ENCODE peak calls at places on chromosomes 7 and 10, in eight cellular contexts. Q, D, F, I, W, M, U and A are unnamed samples.

GRCh38 chr10:16887565-16887964 is 70.3 kb upstream of the RSU1 start:
- DNase-seq in Q (peak), D (no peak), F (peak), I (no peak), W (no peak), M (no peak), U (peak), A (no peak)

GRCh38 chr10:86177483-86178155 is 189.0 kb downstream of the GRID1 start:
- DNase-seq in Q (no peak), D (no peak), F (no peak), I (peak), W (no peak), M (no peak), U (no peak), A (no peak)

GRCh38 chr10:14758994-14759664 is 15.6 kb downstream of the FAM107B start:
- DNase-seq in Q (no peak), D (no peak), F (no peak), I (no peak), W (no peak), M (no peak), U (peak), A (no peak)

GRCh38 chr7:128030999-128031681 is at the start of gene LRRC4:
- DNase-seq in Q (peak), D (peak), F (peak), I (no peak), W (no peak), M (peak), U (no peak), A (no peak)

GRCh38 chr7:124124201-124124600 is 91.3 kb upstream of the TMEM229A start:
- DNase-seq in Q (no peak), D (no peak), F (peak), I (no peak), W (no peak), M (no peak), U (peak), A (no peak)

GRCh38 chr7:26372211-26372610 is 80.5 kb downstream of the SNX10 start:
- DNase-seq in Q (no peak), D (no peak), F (no peak), I (no peak), W (no peak), M (no peak), U (no peak), A (no peak)

GRCh38 chr10:12608761-12609160 is 259.4 kb downstream of the CAMK1D start:
- DNase-seq in Q (no peak), D (no peak), F (no peak), I (no peak), W (no peak), M (no peak), U (no peak), A (no peak)

GRCh38 chr7:129968592-129969383 is 16.0 kb upstream of the UBE2H start:
- DNase-seq in Q (no peak), D (no peak), F (no peak), I (peak), W (no peak), M (no peak), U (no peak), A (no peak)

GRCh38 chr7:55246181-55246580 is 119.0 kb upstream of the LANCL2 start:
- DNase-seq in Q (no peak), D (no peak), F (peak), I (no peak), W (no peak), M (no peak), U (peak), A (no peak)

GRCh38 chr10:131702521-131703356 is 198.1 kb upstream of the PPP2R2D start:
- DNase-seq in Q (no peak), D (no peak), F (no peak), I (peak), W (no peak), M (no peak), U (no peak), A (no peak)

GRCh38 chr10:47020491-47020890 is 109.3 kb downstream of the PTPN20 start:
- DNase-seq in Q (peak), D (no peak), F (no peak), I (peak), W (peak), M (no peak), U (no peak), A (peak)

GRCh38 chr7:129664029-129665012 is 52.8 kb downstream of the NRF1 start:
- DNase-seq in Q (peak), D (no peak), F (peak), I (no peak), W (peak), M (peak), U (peak), A (no peak)

GRCh38 chr10:103640436-103641181 is 147.1 kb downstream of the NEURL1 start:
- DNase-seq in Q (no peak), D (no peak), F (peak), I (no peak), W (no peak), M (no peak), U (no peak), A (no peak)

GRCh38 chr10:48579251-48579960 is 25.5 kb downstream of the ARHGAP22 start:
- DNase-seq in Q (peak), D (no peak), F (peak), I (no peak), W (peak), M (no peak), U (no peak), A (no peak)

GRCh38 chr10:1403508-1404230 is 333.7 kb downstream of the ADARB2 start:
- DNase-seq in Q (no peak), D (no peak), F (no peak), I (no peak), W (peak), M (no peak), U (no peak), A (no peak)

GRCh38 chr10:98369801-98370200 is 45.2 kb downstream of the PYROXD2 start:
- DNase-seq in Q (no peak), D (no peak), F (no peak), I (no peak), W (no peak), M (no peak), U (no peak), A (no peak)

GRCh38 chr7:47244692-47245091 is 337.2 kb downstream of the TNS3 start:
- DNase-seq in Q (no peak), D (no peak), F (no peak), I (no peak), W (no peak), M (no peak), U (no peak), A (no peak)

GRCh38 chr7:651032-651728 is 75.3 kb upstream of the DNAAF5 start:
- DNase-seq in Q (peak), D (no peak), F (no peak), I (no peak), W (no peak), M (no peak), U (no peak), A (no peak)

GRCh38 chr10:26997610-26998009 is 102.7 kb downstream of the ANKRD26 start:
- DNase-seq in Q (no peak), D (no peak), F (no peak), I (no peak), W (no peak), M (no peak), U (no peak), A (no peak)

GRCh38 chr10:4303045-4303444 is 518.0 kb upstream of the KLF6 start:
- DNase-seq in Q (no peak), D (no peak), F (peak), I (no peak), W (no peak), M (no peak), U (no peak), A (no peak)

GRCh38 chr7:111931958-111932357 is 274.2 kb downstream of the DOCK4 start:
- DNase-seq in Q (no peak), D (no peak), F (peak), I (no peak), W (no peak), M (no peak), U (no peak), A (no peak)

GRCh38 chr10:25483999-25484398 is 309.2 kb downstream of the GPR158 start:
- DNase-seq in Q (no peak), D (no peak), F (no peak), I (no peak), W (no peak), M (no peak), U (no peak), A (peak)

GRCh38 chr10:17199351-17199804 is 2.1 kb downstream of the TRDMT1 start:
- DNase-seq in Q (peak), D (no peak), F (peak), I (no peak), W (no peak), M (peak), U (peak), A (no peak)

GRCh38 chr7:77386165-77386824 is 29.9 kb downstream of the GSAP start:
- DNase-seq in Q (no peak), D (no peak), F (no peak), I (no peak), W (no peak), M (no peak), U (no peak), A (no peak)

GRCh38 chr7:155483245-155483644 is 25.3 kb downstream of the EN2 start:
- DNase-seq in Q (no peak), D (no peak), F (no peak), I (no peak), W (peak), M (no peak), U (no peak), A (no peak)

GRCh38 chr10:86162036-86162435 is 204.6 kb downstream of the GRID1 start:
- DNase-seq in Q (no peak), D (no peak), F (no peak), I (peak), W (no peak), M (no peak), U (no peak), A (no peak)

GRCh38 chr7:54345746-54346145 is 196.4 kb upstream of the VSTM2A start:
- DNase-seq in Q (no peak), D (no peak), F (no peak), I (no peak), W (no peak), M (no peak), U (no peak), A (no peak)

GRCh38 chr7:79452032-79452494 is 1.4 kb downstream of the MAGI2 start:
- DNase-seq in Q (peak), D (peak), F (peak), I (peak), W (no peak), M (peak), U (no peak), A (peak)

GRCh38 chr7:36391436-36392198 is 2.0 kb downstream of the ANLN start:
- DNase-seq in Q (peak), D (no peak), F (peak), I (no peak), W (peak), M (peak), U (peak), A (no peak)
- H3K4me3 ChIP-seq in Q (peak), D (peak), F (peak), I (no peak), W (peak), M (peak), U (peak), A (no peak)

GRCh38 chr10:18497955-18498354 is 153.4 kb downstream of the NSUN6 start:
- DNase-seq in Q (no peak), D (no peak), F (peak), I (no peak), W (no peak), M (no peak), U (no peak), A (no peak)

GRCh38 chr10:18501610-18502009 is 149.8 kb downstream of the NSUN6 start:
- DNase-seq in Q (no peak), D (no peak), F (no peak), I (no peak), W (no peak), M (no peak), U (no peak), A (no peak)

GRCh38 chr10:18504161-18504560 is 147.2 kb downstream of the NSUN6 start:
- DNase-seq in Q (no peak), D (no peak), F (no peak), I (no peak), W (no peak), M (no peak), U (no peak), A (no peak)

GRCh38 chr10:18500576-18500975 is 150.8 kb downstream of the NSUN6 start:
- DNase-seq in Q (no peak), D (no peak), F (no peak), I (no peak), W (no peak), M (no peak), U (no peak), A (no peak)

DNA sequence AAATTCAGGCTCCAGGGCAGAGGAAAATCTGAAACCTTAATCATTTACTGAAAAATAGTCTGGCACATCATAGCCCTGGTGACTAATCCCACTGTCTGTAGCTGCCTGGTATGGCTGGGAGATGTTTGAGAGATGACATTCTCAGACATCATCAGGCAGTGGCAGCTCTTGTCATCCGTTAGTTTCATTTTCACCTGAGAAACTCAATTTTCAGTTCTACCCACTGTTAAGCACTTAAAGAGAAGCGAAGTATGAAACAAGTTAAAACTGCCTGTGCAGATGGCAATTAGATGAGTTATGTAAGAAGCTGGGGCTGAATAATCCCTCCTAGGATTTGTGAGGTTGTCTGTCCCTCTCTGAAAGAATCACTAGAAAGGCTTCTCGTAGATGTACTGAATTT is 150.2 kb downstream of the NSUN6 start:
- DNase-seq in Q (peak), D (no peak), F (peak), I (no peak), W (no peak), M (peak), U (peak), A (no peak)
- H3K4me3 ChIP-seq in Q (no peak), D (no peak), F (no peak), I (no peak), W (no peak), M (peak), U (peak), A (no peak)

DNA sequence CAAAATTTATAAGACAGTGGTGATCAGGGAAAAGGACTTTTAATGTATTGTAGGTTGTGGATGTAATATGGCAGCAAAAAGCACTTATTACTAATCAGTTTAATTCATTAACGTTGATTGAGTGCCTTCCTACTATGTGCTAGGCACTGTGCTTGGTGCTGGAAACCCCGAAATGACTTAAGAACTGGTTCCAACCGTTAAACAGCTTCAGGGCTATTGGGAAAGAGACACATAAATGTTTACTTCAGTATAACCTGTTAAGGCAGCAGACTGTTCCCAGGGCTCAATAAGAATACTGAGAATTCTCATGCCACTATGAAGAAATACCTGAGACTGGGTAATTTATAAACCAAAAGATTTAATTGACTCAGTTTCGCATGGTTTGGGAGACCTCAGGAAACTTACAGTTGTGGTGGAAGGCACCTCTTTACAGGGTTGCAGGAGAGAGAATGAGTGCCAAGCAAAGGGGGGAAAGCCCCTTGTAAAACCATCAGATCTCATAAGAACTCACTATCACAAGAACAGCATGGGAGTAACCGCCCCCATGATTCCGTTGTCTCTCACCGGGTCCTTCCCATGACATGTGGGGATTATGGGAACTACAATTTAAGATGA is 1.1 kb upstream of the SLC25A13 start:
- DNase-seq in Q (peak), D (no peak), F (no peak), I (no peak), W (no peak), M (no peak), U (no peak), A (no peak)
- H3K4me3 ChIP-seq in Q (no peak), D (no peak), F (no peak), I (no peak), W (no peak), M (no peak), U (no peak), A (no peak)

GRCh38 chr7:45500257-45500656 is 73.9 kb upstream of the ADCY1 start:
- DNase-seq in Q (no peak), D (no peak), F (no peak), I (no peak), W (no peak), M (no peak), U (no peak), A (no peak)

GRCh38 chr7:45495618-45496017 is 78.5 kb upstream of the ADCY1 start:
- DNase-seq in Q (no peak), D (no peak), F (no peak), I (no peak), W (no peak), M (no peak), U (no peak), A (no peak)
- H3K4me3 ChIP-seq in Q (no peak), D (no peak), F (no peak), I (no peak), W (no peak), M (no peak), U (no peak), A (no peak)

DNA sequence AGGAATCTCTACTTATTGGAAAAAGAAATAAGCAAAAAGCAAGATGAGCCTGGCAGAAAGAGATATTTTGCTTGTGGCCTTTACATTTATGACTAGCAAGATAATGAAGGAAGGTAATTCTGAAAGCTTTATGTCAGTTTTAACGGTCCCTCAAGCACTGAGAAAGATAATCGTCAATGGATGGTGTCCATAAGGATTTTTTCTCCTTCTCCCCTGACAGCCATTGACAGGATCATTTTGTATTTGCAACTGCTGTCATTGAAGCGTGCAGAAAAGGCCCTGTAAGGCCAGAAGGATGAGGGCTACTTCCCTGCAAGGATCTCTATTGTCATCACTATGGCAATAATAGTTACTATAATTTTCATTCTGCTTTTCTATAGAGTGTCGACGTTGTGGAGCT is 1.0 kb upstream of the LRGUK start:
- DNase-seq in Q (no peak), D (no peak), F (no peak), I (no peak), W (no peak), M (no peak), U (no peak), A (no peak)
- H3K4me3 ChIP-seq in Q (no peak), D (no peak), F (no peak), I (no peak), W (no peak), M (no peak), U (no peak), A (no peak)

GRCh38 chr7:101932053-101932452 is 114.6 kb downstream of the CUX1 start:
- DNase-seq in Q (no peak), D (no peak), F (no peak), I (peak), W (no peak), M (no peak), U (no peak), A (no peak)

GRCh38 chr7:101935521-101936141 is 118.2 kb downstream of the CUX1 start:
- DNase-seq in Q (no peak), D (no peak), F (peak), I (peak), W (no peak), M (peak), U (no peak), A (no peak)

GRCh38 chr7:101933685-101934084 is 116.3 kb downstream of the CUX1 start:
- DNase-seq in Q (no peak), D (no peak), F (no peak), I (no peak), W (no peak), M (peak), U (no peak), A (no peak)

GRCh38 chr7:101934618-101935017 is 117.2 kb downstream of the CUX1 start:
- DNase-seq in Q (no peak), D (no peak), F (no peak), I (peak), W (no peak), M (peak), U (no peak), A (no peak)

DNA sequence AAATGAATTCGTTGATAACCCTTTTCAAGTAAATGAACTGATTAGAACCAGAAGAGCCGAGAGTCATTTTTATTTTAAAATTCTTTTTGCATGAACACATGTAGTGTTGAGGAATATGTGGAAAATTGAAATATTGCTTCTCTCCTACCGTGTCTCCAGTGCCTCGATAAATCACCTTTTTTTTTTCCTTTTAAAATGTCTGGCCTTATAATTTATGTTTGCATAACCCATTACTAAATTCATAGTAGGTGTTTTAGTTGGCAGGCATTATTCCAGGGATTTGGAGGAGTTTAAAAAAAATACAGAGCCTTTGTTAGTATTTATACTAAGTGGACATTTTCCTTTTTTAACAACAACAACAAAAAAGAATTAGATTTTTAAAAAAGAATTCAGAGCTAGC is 115.6 kb downstream of the CUX1 start:
- DNase-seq in Q (no peak), D (no peak), F (no peak), I (no peak), W (no peak), M (no peak), U (no peak), A (no peak)
- H3K4me3 ChIP-seq in Q (no peak), D (no peak), F (no peak), I (no peak), W (no peak), M (no peak), U (no peak), A (no peak)

DNA sequence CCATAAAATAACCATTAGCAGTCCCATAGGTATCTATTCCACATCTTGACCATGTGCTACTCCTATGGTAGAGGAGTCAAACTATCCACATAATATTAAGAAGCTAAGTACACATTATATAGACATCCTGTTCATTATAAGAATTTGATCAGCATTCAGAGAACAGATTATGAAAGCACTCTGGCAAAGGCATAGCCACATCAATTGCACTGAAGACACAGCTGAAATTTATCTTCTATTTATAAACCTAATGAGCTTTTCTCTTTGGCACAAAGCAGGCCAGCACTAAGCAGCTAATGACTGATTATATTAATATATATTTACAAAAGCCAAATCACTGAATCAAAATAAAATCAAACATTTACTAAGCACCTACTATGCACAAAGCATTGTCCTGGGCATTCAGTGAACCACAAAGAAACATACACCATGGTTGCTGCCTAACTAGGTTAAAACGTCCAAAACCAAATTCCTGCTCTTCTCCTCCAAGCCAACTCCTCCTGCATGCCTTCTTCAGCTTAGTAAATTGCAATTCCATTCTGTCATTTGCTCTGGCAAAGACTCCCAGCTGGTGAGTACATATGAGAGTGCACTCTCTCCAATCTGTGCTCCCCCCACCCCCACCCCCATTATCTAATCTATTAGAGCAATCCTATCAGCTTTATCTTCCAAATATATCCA is 122.6 kb upstream of the ASAH2 start:
- DNase-seq in Q (no peak), D (no peak), F (no peak), I (no peak), W (no peak), M (no peak), U (no peak), A (no peak)
- H3K4me3 ChIP-seq in Q (no peak), D (no peak), F (no peak), I (no peak), W (no peak), M (no peak), U (no peak), A (no peak)